ENCODE peak calls at places on chromosomes 16 and 17, in ten cellular contexts. F is SK-N-DZ; M is omental fat pad; E is AG04450; N is head of caudate nucleus; K is colonic mucosa; Q is BE2C; I is KBM-7; A is effector CD4-positive, alpha-beta T cell; Z is ACHN. S is an unnamed sample.

GRCh38 chr16:54194008-54194731 is 92.4 kb downstream of the IRX3 start:
- DNase-seq in Q (peak; percentile 61), F (peak; percentile 54), I (no peak), M (no peak), A (no peak), K (peak; percentile 44), Z (no peak), E (no peak), N (peak; percentile 78), S (peak; percentile 20)

GRCh38 chr16:53457670-53458069 is 23.4 kb downstream of the RBL2 start:
- DNase-seq in E (no peak), Q (no peak), Z (peak; percentile 24), A (peak; percentile 68), I (peak; percentile 36), K (peak; percentile 40), N (no peak), F (no peak), M (no peak), S (no peak)

GRCh38 chr16:59202463-59202862 is 468.3 kb upstream of the GOT2 start:
- DNase-seq in Q (no peak), E (no peak), K (no peak), I (no peak), F (no peak), N (no peak), A (no peak), Z (no peak), M (no peak), S (no peak)

GRCh38 chr17:76272541-76273434 is 7.6 kb downstream of the UBALD2 start:
- DNase-seq in N (no peak), Q (no peak), E (no peak), A (no peak), I (no peak), Z (no peak), K (no peak), M (no peak), F (no peak), S (no peak)

GRCh38 chr17:77495575-77495974 is 354.8 kb downstream of the SEC14L1 start:
- DNase-seq in E (no peak), K (no peak), Q (no peak), Z (no peak), I (no peak), N (no peak), M (peak; percentile 15), F (no peak), A (no peak), S (no peak)

GRCh38 chr17:32903774-32904673 is 23.9 kb upstream of the TMEM98 start:
- DNase-seq in M (no peak), E (no peak), A (no peak), F (no peak), Q (no peak), N (no peak), K (peak; percentile 15), Z (no peak), I (no peak), S (no peak)

GRCh38 chr17:83133302-83134121 is 54.1 kb downstream of the METRNL start:
- DNase-seq in N (no peak), K (peak; percentile 4), F (no peak), E (no peak), I (no peak), A (no peak), Z (no peak), Q (no peak), M (no peak), S (no peak)

GRCh38 chr17:20995873-20996723 is 46.7 kb downstream of the USP22 start:
- DNase-seq in A (no peak), K (no peak), M (no peak), F (no peak), Z (no peak), Q (no peak), N (no peak), I (no peak), E (no peak), S (no peak)

GRCh38 chr16:30054959-30055553 is 10.5 kb upstream of the ALDOA start:
- DNase-seq in Q (peak; percentile 52), M (no peak), Z (peak; percentile 33), N (peak; percentile 36), K (peak; percentile 67), A (no peak), F (peak; percentile 52), E (no peak), I (peak; percentile 70), S (no peak)